ENCODE peak calls at places on chromosomes 3 and 15, in five cellular contexts. H, A, L, K and V are unnamed samples.

GRCh38 chr15:40361640-40362039 is 3.6 kb downstream of the DISP2 start:
- DNase-seq in L (no peak), H (no peak), K (no peak), A (no peak), V (no peak)

GRCh38 chr3:52983336-52983807 is 62.5 kb downstream of the SFMBT1 start:
- DNase-seq in A (no peak), H (no peak), K (no peak), L (no peak), V (no peak)

GRCh38 chr3:190862209-190863118 is at the start of gene GMNC:
- DNase-seq in H (peak; percentile 82), L (peak; percentile 87), A (no peak), K (peak; percentile 59), V (peak; percentile 62)

GRCh38 chr3:2653706-2654105 is 456.5 kb downstream of the IL5RA start:
- DNase-seq in H (no peak), L (no peak), K (no peak), A (no peak), V (no peak)

GRCh38 chr3:81544385-81544784 is 217.1 kb downstream of the GBE1 start:
- DNase-seq in H (no peak), K (no peak), A (no peak), L (no peak), V (no peak)

GRCh38 chr3:170992854-170993253 is 33.7 kb downstream of the SLC2A2 start:
- DNase-seq in A (no peak), H (peak; percentile 21), K (peak; percentile 60), L (no peak), V (peak; percentile 81)

GRCh38 chr3:38088679-38089078 is 48.2 kb downstream of the ACAA1 start:
- DNase-seq in L (no peak), A (no peak), H (no peak), K (no peak), V (no peak)

GRCh38 chr15:70596354-70597055 is 166.9 kb downstream of the UACA start:
- DNase-seq in A (no peak), L (no peak), K (peak; percentile 90), H (peak; percentile 78), V (peak; percentile 87)

GRCh38 chr3:78887029-78887428 is 880.8 kb downstream of the ROBO1 start:
- DNase-seq in H (peak; percentile 73), A (no peak), L (no peak), K (peak; percentile 62), V (peak; percentile 77)

GRCh38 chr3:178103140-178103539 is 433.1 kb upstream of the KCNMB2 start:
- DNase-seq in K (no peak), A (no peak), L (no peak), H (no peak), V (no peak)